ENCODE peak calls at places on chromosomes 3 and 15, in nine cellular contexts. C is osteoblast, X is MM.1S, O is GM23248, A is fibroblast of lung, K is IMR-90, Q is PC-9, F is neural progenitor cell, H is SK-N-SH. D is an unnamed sample.
A peak's percentile ranks its signal among the peaks of the same experiment; 100 is the strongest.

GRCh38 chr3:108461641-108462040 is 48.8 kb downstream of the MYH15 start:
- DNase-seq in C (no peak), X (peak; percentile 41), O (peak; percentile 46), A (peak; percentile 15), K (peak; percentile 26), Q (no peak), F (no peak), H (no peak), D (no peak)

GRCh38 chr3:64190517-64191515 is 34.5 kb downstream of the PRICKLE2 start:
- DNase-seq in C (peak; percentile 63), X (no peak), O (peak; percentile 97), A (peak; percentile 86), K (peak; percentile 94), Q (peak; percentile 54), F (no peak), H (no peak), D (no peak)

GRCh38 chr15:95202569-95203349 is 971.4 kb downstream of the MCTP2 start:
- DNase-seq in C (no peak), X (no peak), O (peak; percentile 29), A (peak; percentile 20), K (peak; percentile 1), Q (no peak), F (no peak), H (no peak), D (no peak)

GRCh38 chr3:129745253-129745652 is 138.8 kb upstream of the PLXND1 start:
- DNase-seq in C (peak; percentile 45), X (no peak), O (no peak), A (peak; percentile 81), K (peak; percentile 85), Q (no peak), F (no peak), H (no peak), D (no peak)

GRCh38 chr15:78242128-78242527 is 7.8 kb upstream of the ACSBG1 start:
- DNase-seq in C (no peak), X (no peak), O (peak; percentile 35), A (no peak), K (no peak), Q (no peak), F (peak; percentile 51), H (peak; percentile 72), D (peak; percentile 13)

GRCh38 chr15:91068436-91068835 is 31.6 kb upstream of the SV2B start:
- DNase-seq in C (no peak), X (no peak), O (no peak), A (no peak), K (no peak), Q (no peak), F (no peak), H (no peak), D (no peak)

GRCh38 chr15:51888593-51889195 is 59.2 kb downstream of the TMOD3 start:
- DNase-seq in C (no peak), X (peak; percentile 21), O (peak; percentile 64), A (peak; percentile 49), K (peak; percentile 31), Q (no peak), F (peak; percentile 12), H (peak; percentile 57), D (peak; percentile 41)

GRCh38 chr3:142211034-142211433 is 14.4 kb downstream of the GK5 start:
- DNase-seq in C (no peak), X (no peak), O (no peak), A (peak; percentile 7), K (no peak), Q (no peak), F (peak; percentile 63), H (peak; percentile 29), D (peak; percentile 80)

GRCh38 chr3:144142151-144142855 is 170.7 kb downstream of the DIPK2A start:
- DNase-seq in C (peak; percentile 88), X (no peak), O (peak; percentile 81), A (peak; percentile 85), K (peak; percentile 82), Q (no peak), F (no peak), H (no peak), D (no peak)

GRCh38 chr15:64334530-64334929 is 21.4 kb downstream of the CSNK1G1 start:
- DNase-seq in C (no peak), X (no peak), O (no peak), A (no peak), K (no peak), Q (no peak), F (no peak), H (no peak), D (peak; percentile 57)

GRCh38 chr15:62119224-62119925 is 45.7 kb downstream of the C2CD4B start:
- DNase-seq in C (peak; percentile 81), X (no peak), O (peak; percentile 97), A (peak; percentile 95), K (peak; percentile 97), Q (peak; percentile 84), F (no peak), H (no peak), D (peak; percentile 37)

GRCh38 chr3:171379281-171379680 is 80.9 kb downstream of the TNIK start:
- DNase-seq in C (no peak), X (no peak), O (peak; percentile 56), A (no peak), K (peak; percentile 58), Q (peak; percentile 60), F (no peak), H (no peak), D (no peak)

GRCh38 chr3:159805411-159805772 is 183.2 kb upstream of the IL12A start:
- DNase-seq in C (no peak), X (no peak), O (no peak), A (no peak), K (no peak), Q (no peak), F (no peak), H (no peak), D (no peak)

GRCh38 chr3:161348791-161349400 is 22.4 kb downstream of the SPTSSB start:
- DNase-seq in C (no peak), X (peak; percentile 69), O (peak; percentile 41), A (no peak), K (no peak), Q (no peak), F (no peak), H (no peak), D (no peak)

GRCh38 chr15:52370010-52370409 is 74.4 kb upstream of the MYO5C start:
- DNase-seq in C (no peak), X (peak; percentile 12), O (peak; percentile 61), A (no peak), K (peak; percentile 39), Q (no peak), F (no peak), H (no peak), D (no peak)

GRCh38 chr3:125129512-125129962 is 73.7 kb upstream of the HEG1 start:
- DNase-seq in C (peak; percentile 91), X (no peak), O (peak; percentile 99), A (peak; percentile 99), K (peak; percentile 99), Q (peak; percentile 81), F (no peak), H (no peak), D (no peak)
- H2AFZ ChIP-seq in C (peak overlapping the region; percentile 36), X (no peak overlapping the region), O (peak overlapping the region; percentile 35), A (no peak overlapping the region), K (peak overlapping the region; percentile 67), Q (no peak overlapping the region), F (no peak overlapping the region), H (peak overlapping the region; percentile 72), D (no peak overlapping the region)

GRCh38 chr3:156554515-156554841 is 439 bp downstream of the SSR3 start:
- DNase-seq in C (no peak), X (no peak), O (no peak), A (no peak), K (no peak), Q (no peak), F (no peak), H (no peak), D (no peak)
- H3K4me2 ChIP-seq in C (peak overlapping the region; percentile 89), X (peak overlapping the region; percentile 69), O (peak overlapping the region; percentile 92), A (peak overlapping the region; percentile 95), K (peak overlapping the region; percentile 92), Q (peak overlapping the region; percentile 79), F (peak overlapping the region; percentile 84), H (peak overlapping the region; percentile 78), D (peak overlapping the region; percentile 93)

DNA sequence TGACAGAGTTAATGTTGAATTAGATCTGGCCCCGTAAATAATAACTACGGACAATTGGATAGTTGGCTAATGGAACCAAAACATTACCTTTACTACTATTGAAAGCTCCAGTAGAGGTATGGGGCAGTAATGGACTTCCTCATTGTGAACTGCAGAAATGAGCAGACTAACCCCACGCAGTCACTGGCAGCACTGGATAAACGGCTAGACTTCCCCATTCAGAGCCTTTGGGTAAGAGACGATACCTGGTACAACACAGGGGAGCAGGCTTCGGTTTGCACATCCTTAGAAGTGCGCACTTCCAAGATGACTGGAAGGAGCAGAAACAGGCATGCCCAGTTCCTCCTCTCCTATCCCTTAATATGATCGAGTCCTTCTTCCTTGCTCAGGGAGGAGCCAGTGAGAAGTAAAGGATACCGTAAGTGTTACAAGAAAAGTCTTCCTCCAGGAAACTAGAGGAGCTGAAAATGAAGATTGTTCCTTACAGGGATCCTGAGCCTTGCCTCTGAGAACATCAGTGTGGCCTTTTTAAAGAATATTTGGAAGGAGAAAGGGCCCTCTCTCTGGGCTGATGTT is 100.5 kb upstream of the NECTIN3 start:
- DNase-seq in C (no peak), X (no peak), O (no peak), A (no peak), K (no peak), Q (no peak), F (peak; percentile 6), H (no peak), D (no peak)
- H3K4me3 ChIP-seq in C (no peak overlapping the region), X (no peak overlapping the region), O (no peak overlapping the region), A (no peak overlapping the region), K (no peak overlapping the region), Q (peak overlapping the region; percentile 31), F (peak overlapping the region; percentile 47), H (no peak overlapping the region), D (no peak overlapping the region)

GRCh38 chr3:198061119-198062067 is 101.4 kb downstream of the LMLN start:
- DNase-seq in C (no peak), X (no peak), O (no peak), A (no peak), K (no peak), Q (no peak), F (no peak), H (no peak), D (no peak)

GRCh38 chr3:198062068-198062465 is 102.0 kb downstream of the LMLN start:
- DNase-seq in C (no peak), X (no peak), O (no peak), A (no peak), K (no peak), Q (no peak), F (no peak), H (no peak), D (no peak)

GRCh38 chr3:198067416-198067815 is 107.4 kb downstream of the LMLN start:
- DNase-seq in C (no peak), X (no peak), O (no peak), A (no peak), K (no peak), Q (no peak), F (no peak), H (no peak), D (no peak)

GRCh38 chr3:198064420-198064819 is 104.4 kb downstream of the LMLN start:
- DNase-seq in C (no peak), X (no peak), O (no peak), A (no peak), K (no peak), Q (no peak), F (no peak), H (no peak), D (no peak)

DNA sequence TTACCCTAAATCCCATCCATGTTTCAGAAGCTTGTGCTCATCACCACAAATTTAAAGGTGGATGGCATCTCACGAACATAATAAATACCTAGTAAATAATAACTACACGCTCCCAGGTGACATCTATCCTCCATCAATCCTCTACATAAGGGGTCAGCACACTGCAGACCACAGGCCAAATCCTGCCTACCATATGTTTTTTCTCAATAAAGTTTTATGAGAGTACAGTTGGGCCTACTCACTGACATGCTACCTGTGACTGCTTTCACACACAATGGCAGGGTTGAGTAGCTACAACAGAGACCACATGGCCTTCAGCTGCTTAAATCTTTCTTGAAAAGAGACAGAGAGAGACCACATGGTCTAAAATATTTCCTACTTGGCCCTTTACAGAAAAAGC is 105.9 kb downstream of the LMLN start:
- DNase-seq in C (no peak), X (no peak), O (no peak), A (no peak), K (no peak), Q (no peak), F (no peak), H (no peak), D (no peak)
- H2AFZ ChIP-seq in C (no peak overlapping the region), X (no peak overlapping the region), O (no peak overlapping the region), A (no peak overlapping the region), K (no peak overlapping the region), Q (no peak overlapping the region), F (peak overlapping the region; percentile 16), H (no peak overlapping the region), D (no peak overlapping the region)